ENCODE peak calls at places on chromosomes 5 and 9, in six cellular contexts. W is foreskin fibroblast, H is GM10248, L is fibroblast of the aortic adventitia, Z is CD14-positive monocyte, G is ovary. A is an unnamed sample.

GRCh38 chr9:16039988-16040761 is 487.3 kb downstream of the CCDC171 start:
- DNase-seq in L (no peak), Z (no peak), H (no peak), W (no peak), G (peak), A (no peak)

GRCh38 chr9:78620303-78620702 is 323.4 kb downstream of the PSAT1 start:
- DNase-seq in H (no peak), G (no peak), W (no peak), L (no peak), Z (no peak), A (no peak)

GRCh38 chr5:150556859-150557506 is 49.1 kb downstream of the NDST1 start:
- DNase-seq in W (no peak), G (no peak), Z (no peak), H (no peak), L (no peak), A (no peak)

GRCh38 chr9:2336055-2336454 is 285.5 kb upstream of the VLDLR start:
- DNase-seq in Z (no peak), W (peak), H (no peak), L (peak), G (no peak), A (no peak)

GRCh38 chr9:99466787-99467186 is 244.7 kb downstream of the SEC61B start:
- DNase-seq in H (no peak), Z (no peak), W (no peak), G (no peak), L (no peak), A (no peak)

GRCh38 chr5:7534505-7534904 is 138.6 kb downstream of the ADCY2 start:
- DNase-seq in G (no peak), L (no peak), Z (no peak), W (no peak), H (no peak), A (no peak)

GRCh38 chr9:137492464-137493162 is 33.5 kb upstream of the NSMF start:
- DNase-seq in H (peak), L (no peak), G (no peak), Z (no peak), W (no peak), A (peak)

GRCh38 chr5:63963080-63963735 is 963 bp upstream of the HTR1A start:
- DNase-seq in H (peak), L (peak), G (peak), W (peak), Z (no peak), A (peak)

GRCh38 chr9:112520646-112521045 is 34.0 kb downstream of the KIAA1958 start:
- DNase-seq in L (no peak), Z (no peak), W (no peak), H (no peak), G (no peak), A (no peak)

GRCh38 chr5:160287378-160288051 is 24.8 kb downstream of the CCNJL start:
- DNase-seq in W (no peak), L (peak), H (no peak), Z (no peak), G (peak), A (no peak)

GRCh38 chr9:131739192-131739961 is 499 bp downstream of the RAPGEF1 start:
- DNase-seq in G (peak), L (peak), Z (no peak), W (no peak), H (peak), A (peak)

GRCh38 chr9:117574099-117574498 is 130.1 kb upstream of the TLR4 start:
- DNase-seq in G (no peak), W (no peak), L (no peak), Z (no peak), H (no peak), A (no peak)

GRCh38 chr9:5626727-5627634 is 1.9 kb upstream of the RIC1 start:
- DNase-seq in Z (peak), G (no peak), L (peak), H (peak), W (peak), A (peak)

GRCh38 chr5:41519801-41520200 is 9.4 kb upstream of the PLCXD3 start:
- DNase-seq in W (no peak), Z (no peak), G (no peak), H (no peak), L (peak), A (no peak)

GRCh38 chr5:169171495-169171894 is 129.4 kb downstream of the SLIT3 start:
- DNase-seq in W (no peak), G (no peak), H (no peak), Z (no peak), L (peak), A (no peak)

GRCh38 chr5:169052207-169052606 is 248.7 kb downstream of the SLIT3 start:
- DNase-seq in Z (no peak), W (peak), L (peak), H (no peak), G (no peak), A (no peak)

GRCh38 chr9:119765632-119766031 is 396.4 kb upstream of the BRINP1 start:
- DNase-seq in Z (no peak), W (no peak), H (no peak), G (no peak), L (no peak), A (no peak)

GRCh38 chr5:150073086-150073625 is 13.2 kb downstream of the CSF1R start:
- DNase-seq in Z (no peak), G (no peak), L (no peak), W (no peak), H (no peak), A (no peak)

GRCh38 chr5:60492958-60493357 is 207.0 kb downstream of the DEPDC1B start:
- DNase-seq in L (peak), H (no peak), Z (no peak), G (no peak), W (peak), A (no peak)

GRCh38 chr5:10745133-10745532 is 15.9 kb downstream of the DAP start:
- DNase-seq in L (no peak), H (no peak), W (no peak), G (no peak), Z (no peak), A (no peak)

GRCh38 chr9:5529683-5530221 is 19.4 kb downstream of the PDCD1LG2 start:
- DNase-seq in L (no peak), W (no peak), G (no peak), H (no peak), Z (no peak), A (no peak)

GRCh38 chr9:129235931-129236331 is 57.9 kb upstream of the IER5L start:
- DNase-seq in W (no peak), Z (no peak), H (no peak), L (no peak), G (no peak), A (no peak)

GRCh38 chr9:99134893-99135341 is 30.0 kb downstream of the TGFBR1 start:
- DNase-seq in W (peak), L (peak), H (no peak), G (no peak), Z (no peak), A (no peak)

GRCh38 chr9:99400184-99400731 is 178.2 kb downstream of the SEC61B start:
- DNase-seq in W (no peak), L (no peak), H (no peak), G (no peak), Z (no peak), A (no peak)

GRCh38 chr9:135010921-135011320 is 76.5 kb upstream of the OLFM1 start:
- DNase-seq in W (no peak), H (no peak), Z (no peak), L (no peak), G (no peak), A (no peak)

GRCh38 chr9:7974335-7975005 is 174.9 kb upstream of the DMAC1 start:
- DNase-seq in G (no peak), L (no peak), H (no peak), W (no peak), Z (no peak), A (no peak)

GRCh38 chr9:133686642-133687575 is 50.7 kb downstream of the DBH start:
- DNase-seq in W (no peak), G (no peak), L (no peak), Z (no peak), H (no peak), A (no peak)

GRCh38 chr9:134224130-134224826 is 59.9 kb upstream of the RNU6ATAC start:
- DNase-seq in G (peak), W (no peak), H (no peak), L (no peak), Z (no peak), A (no peak)

GRCh38 chr5:42858709-42859108 is 47.0 kb upstream of the SELENOP start:
- DNase-seq in W (no peak), Z (no peak), H (no peak), G (no peak), L (peak), A (no peak)

GRCh38 chr9:14277202-14277601 is 36.7 kb downstream of the NFIB start:
- DNase-seq in G (no peak), W (peak), Z (no peak), H (no peak), L (peak), A (no peak)

GRCh38 chr5:145833616-145834200 is 1.4 kb downstream of the PRELID2 start:
- DNase-seq in Z (no peak), G (no peak), L (no peak), H (no peak), W (no peak), A (no peak)
- TF ChIP-seq CTCF in Z (no peak), G (no peak), L (no peak), H (no peak), W (no peak), A (no peak)

GRCh38 chr9:121538221-121538620 is 38.6 kb upstream of the GGTA1 start:
- DNase-seq in L (no peak), W (no peak), G (no peak), Z (no peak), H (no peak), A (no peak)
- TF ChIP-seq CTCF in L (no peak), W (no peak), G (no peak), Z (no peak), H (peak), A (no peak)

GRCh38 chr9:121286973-121287721 is 19.2 kb downstream of the GSN start:
- DNase-seq in Z (peak), L (peak), W (peak), G (peak), H (no peak), A (no peak)
- TF ChIP-seq CTCF in Z (no peak), L (peak), W (peak), G (no peak), H (no peak), A (no peak)

GRCh38 chr5:78843436-78843835 is 141.7 kb downstream of the ARSB start:
- DNase-seq in G (no peak), W (no peak), H (no peak), Z (no peak), L (peak), A (no peak)
- TF ChIP-seq CTCF in G (no peak), W (no peak), H (no peak), Z (no peak), L (no peak), A (no peak)

GRCh38 chr5:139862803-139863202 is 67.2 kb downstream of the PSD2 start:
- DNase-seq in H (no peak), L (no peak), Z (no peak), G (no peak), W (no peak), A (no peak)
- TF ChIP-seq CTCF in H (no peak), L (peak), Z (no peak), G (no peak), W (no peak), A (no peak)

DNA sequence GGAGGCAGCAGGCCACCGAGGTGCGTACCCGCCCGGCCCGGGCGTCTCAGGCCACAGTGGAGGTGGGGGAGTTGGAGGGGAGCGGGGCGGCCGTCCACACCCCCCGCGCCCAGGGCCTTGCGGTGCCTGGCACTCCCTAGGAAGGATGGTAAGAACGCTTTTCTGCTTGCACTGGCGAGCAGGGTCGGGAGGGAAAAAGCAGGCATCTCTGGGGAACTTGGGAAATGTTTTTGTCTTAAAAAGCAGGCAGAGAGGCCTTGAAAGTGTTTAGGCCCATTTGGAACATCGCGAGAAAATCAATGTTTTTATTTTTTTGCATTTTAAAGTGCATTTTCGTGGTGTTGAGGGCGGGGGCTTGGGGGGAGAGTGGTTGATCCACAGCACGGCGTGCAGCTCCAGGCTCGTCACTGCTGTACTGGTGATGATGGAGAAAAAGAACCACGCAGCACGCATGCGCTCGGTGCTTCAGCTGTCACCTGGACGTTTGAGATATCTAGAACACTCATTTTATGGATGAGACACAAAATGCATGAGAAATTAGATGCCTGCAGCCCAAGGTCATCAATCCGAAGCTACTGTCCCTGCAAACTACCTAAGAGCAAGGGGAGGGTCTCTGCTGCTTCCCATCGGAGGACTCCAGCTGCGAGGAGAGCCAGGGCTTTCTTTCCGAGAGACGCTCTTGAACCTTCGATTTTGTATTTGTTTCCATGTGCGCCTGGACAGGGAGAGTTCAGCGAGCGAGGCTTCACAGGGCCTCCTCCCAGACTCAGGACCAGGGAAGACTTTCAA is 2.2 kb downstream of the DMRT2 start:
- DNase-seq in L (no peak), W (no peak), H (no peak), G (no peak), Z (no peak), A (peak)
- TF ChIP-seq CTCF in L (no peak), W (peak), H (no peak), G (no peak), Z (no peak), A (no peak)

DNA sequence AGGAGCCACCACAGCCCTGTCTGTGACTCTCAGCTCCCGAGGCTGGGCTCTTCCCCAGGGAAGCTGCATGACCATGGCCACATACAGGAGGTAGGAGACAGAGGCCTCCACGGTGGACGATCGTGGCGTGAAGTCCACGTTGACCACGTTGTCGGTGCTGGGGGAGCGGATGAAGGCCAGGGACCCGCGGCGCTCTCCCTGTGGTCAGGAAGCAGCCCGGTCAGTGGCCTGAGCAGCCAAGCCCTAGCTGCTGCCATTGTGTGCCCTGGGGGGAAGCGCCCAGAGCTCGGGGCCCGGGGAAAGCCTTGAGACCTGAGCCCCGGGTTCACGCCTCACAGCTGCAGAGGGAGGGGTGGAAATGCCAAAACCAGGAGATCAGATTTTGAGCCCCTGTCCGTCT is 34.3 kb downstream of the EXOC3 start:
- DNase-seq in W (no peak), G (no peak), H (no peak), L (no peak), Z (no peak), A (no peak)
- TF ChIP-seq CTCF in W (no peak), G (no peak), H (no peak), L (no peak), Z (no peak), A (no peak)

DNA sequence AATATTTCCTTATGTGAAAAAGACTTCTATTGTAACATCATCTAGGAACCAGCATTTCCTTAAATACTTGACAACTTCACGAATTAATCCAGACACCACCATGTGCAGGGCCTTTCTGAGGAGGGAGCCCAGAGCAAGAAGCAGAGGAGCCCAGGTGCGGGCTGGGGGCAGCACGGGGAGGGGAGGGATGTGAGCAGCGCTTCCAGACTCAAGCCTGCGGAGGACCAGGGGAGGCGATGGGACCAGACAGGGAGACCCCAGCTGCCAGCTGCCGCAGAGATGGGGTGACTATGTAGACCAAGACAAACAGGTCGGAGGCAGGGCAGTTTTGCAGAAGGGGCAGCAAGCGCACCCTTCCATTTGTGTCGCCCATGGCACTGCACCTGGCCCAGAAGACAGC is 596.1 kb downstream of the IRX1 start:
- DNase-seq in H (no peak), W (no peak), G (no peak), Z (no peak), L (no peak), A (no peak)
- TF ChIP-seq CTCF in H (no peak), W (no peak), G (no peak), Z (no peak), L (no peak), A (no peak)

A was measured in GM13976.